ENCODE peak calls at places on chromosomes 2 and 18, in nine cellular contexts. I is mammary epithelial cell; K is stimulated activated CD4-positive, alpha-beta T cell treated with anti-CD3 and anti-CD28 coated beads, TNF-alpha, amount 100 ng/mL, for 48 hours; O is Calu3; P is T-cell; Y is progenitor cell of endocrine pancreas; C is HEK293T; S is mesenchymal stem cell; U is GOT3. X is an unnamed sample.

GRCh38 chr2:112465373-112465772 is 16.6 kb upstream of the TTL start:
- DNase-seq in U (no peak), I (no peak), P (no peak), K (no peak), Y (no peak), O (no peak), C (peak; percentile 14), S (peak; percentile 12), X (peak; percentile 24)

GRCh38 chr2:11071207-11071606 is 84.1 kb upstream of the SLC66A3 start:
- DNase-seq in O (no peak), Y (no peak), U (no peak), K (no peak), P (no peak), I (no peak), C (no peak), S (peak; percentile 36), X (no peak)

GRCh38 chr2:71454221-71455010 is 1.1 kb downstream of the DYSF start:
- DNase-seq in O (no peak), Y (no peak), S (no peak), P (no peak), K (no peak), C (no peak), I (no peak), U (no peak), X (no peak)

GRCh38 chr2:207054521-207054920 is 111.2 kb downstream of the KLF7 start:
- DNase-seq in S (no peak), Y (no peak), P (no peak), K (no peak), O (no peak), C (no peak), I (peak; percentile 61), U (no peak), X (no peak)

GRCh38 chr2:241000831-241001321 is 2.5 kb downstream of the SNED1 start:
- DNase-seq in U (no peak), S (no peak), O (no peak), C (no peak), K (no peak), Y (peak; percentile 6), I (no peak), P (no peak), X (no peak)

GRCh38 chr2:148860037-148860436 is 15.0 kb upstream of the KIF5C start:
- DNase-seq in U (no peak), P (no peak), S (no peak), K (no peak), I (no peak), C (no peak), O (no peak), Y (no peak), X (no peak)

GRCh38 chr2:241122376-241123002 is 20.4 kb upstream of the MTERF4 start:
- DNase-seq in U (no peak), Y (no peak), P (no peak), O (no peak), S (no peak), K (no peak), I (no peak), C (no peak), X (no peak)

GRCh38 chr2:222943820-222944219 is 83.0 kb downstream of the ACSL3 start:
- DNase-seq in P (no peak), I (no peak), S (no peak), Y (no peak), U (no peak), C (no peak), K (no peak), O (no peak), X (no peak)

GRCh38 chr18:13461936-13462335 is 243.4 kb downstream of the LDLRAD4 start:
- DNase-seq in I (no peak), K (no peak), U (no peak), S (no peak), C (no peak), Y (no peak), P (no peak), O (no peak), X (no peak)

GRCh38 chr2:145547620-145548019 is 1027.7 kb upstream of the ZEB2 start:
- DNase-seq in C (no peak), U (no peak), S (no peak), I (no peak), K (no peak), Y (no peak), O (no peak), P (no peak), X (no peak)

GRCh38 chr2:167697961-167698360 is 549.4 kb downstream of the STK39 start:
- DNase-seq in S (peak; percentile 43), P (no peak), Y (no peak), K (no peak), U (no peak), C (no peak), O (no peak), I (no peak), X (no peak)

GRCh38 chr18:49377742-49378141 is 82.7 kb downstream of the DYM start:
- DNase-seq in S (no peak), P (no peak), C (no peak), K (no peak), I (no peak), Y (no peak), O (no peak), U (no peak), X (no peak)

GRCh38 chr18:63099848-63100625 is 219.5 kb downstream of the BCL2 start:
- DNase-seq in I (no peak), U (no peak), K (no peak), Y (no peak), P (no peak), O (peak; percentile 68), C (no peak), S (no peak), X (no peak)

GRCh38 chr18:34977787-34978532 is 63.3 kb upstream of the MAPRE2 start:
- DNase-seq in U (no peak), I (peak; percentile 66), S (peak; percentile 58), O (peak; percentile 74), Y (peak; percentile 39), P (peak; percentile 35), K (peak; percentile 26), C (peak; percentile 53), X (peak; percentile 62)

GRCh38 chr2:57460875-57461274 is 585.7 kb upstream of the VRK2 start:
- DNase-seq in Y (no peak), S (peak; percentile 27), I (no peak), K (no peak), U (no peak), O (no peak), P (no peak), C (no peak), X (no peak)

GRCh38 chr2:58865436-58865835 is 624.3 kb upstream of the FANCL start:
- DNase-seq in S (no peak), K (no peak), O (no peak), Y (no peak), C (no peak), P (no peak), U (no peak), I (no peak), X (no peak)

X was measured in neural progenitor cell.